ENCODE peak calls at places on chromosomes 6 and 20, in seven cellular contexts. N, S, Q, B, H, U and F are unnamed samples.

GRCh38 chr6:33116881-33117711 is 41.3 kb downstream of the HLA-DPB1 start:
- DNase-seq in N (no peak), S (no peak), Q (no peak), B (peak), H (no peak), U (no peak), F (peak)

GRCh38 chr6:150897400-150897943 is 32.0 kb downstream of the MTHFD1L start:
- DNase-seq in N (peak), S (no peak), Q (no peak), B (no peak), H (no peak), U (no peak), F (no peak)

GRCh38 chr6:135919026-135919425 is 67.5 kb downstream of the PDE7B start:
- DNase-seq in N (no peak), S (no peak), Q (no peak), B (no peak), H (no peak), U (no peak), F (no peak)

GRCh38 chr20:64277571-64278318 is 22.2 kb downstream of the PCMTD2 start:
- DNase-seq in N (no peak), S (no peak), Q (no peak), B (no peak), H (no peak), U (no peak), F (no peak)

GRCh38 chr6:2969549-2969948 is 1.8 kb downstream of the SERPINB6 start:
- DNase-seq in N (no peak), S (no peak), Q (no peak), B (no peak), H (no peak), U (no peak), F (no peak)

GRCh38 chr20:24960861-24961260 is 11.8 kb downstream of the CST7 start:
- DNase-seq in N (no peak), S (no peak), Q (no peak), B (no peak), H (no peak), U (no peak), F (no peak)

GRCh38 chr20:8454137-8454712 is 322.2 kb downstream of the PLCB1 start:
- DNase-seq in N (no peak), S (peak), Q (no peak), B (no peak), H (no peak), U (no peak), F (no peak)

GRCh38 chr6:158879180-158879579 is 60.0 kb upstream of the EZR start:
- DNase-seq in N (peak), S (no peak), Q (no peak), B (no peak), H (no peak), U (no peak), F (no peak)

GRCh38 chr6:109299695-109300564 is 82.3 kb downstream of the CD164 start:
- DNase-seq in N (no peak), S (peak), Q (no peak), B (no peak), H (no peak), U (no peak), F (no peak)

GRCh38 chr6:125940691-125941090 is 15.9 kb upstream of the HINT3 start:
- DNase-seq in N (no peak), S (no peak), Q (no peak), B (no peak), H (no peak), U (no peak), F (no peak)

GRCh38 chr6:78322068-78322845 is 545.1 kb upstream of the IRAK1BP1 start:
- DNase-seq in N (no peak), S (no peak), Q (no peak), B (no peak), H (no peak), U (no peak), F (no peak)

GRCh38 chr6:14053776-14054175 is 63.8 kb upstream of the CD83 start:
- DNase-seq in N (no peak), S (no peak), Q (no peak), B (no peak), H (no peak), U (no peak), F (no peak)

GRCh38 chr6:53264915-53265615 is 83.7 kb downstream of the ELOVL5 start:
- DNase-seq in N (no peak), S (no peak), Q (no peak), B (no peak), H (no peak), U (no peak), F (no peak)

GRCh38 chr20:43490038-43490437 is 17.5 kb upstream of the L3MBTL1 start:
- DNase-seq in N (no peak), S (no peak), Q (no peak), B (no peak), H (no peak), U (no peak), F (no peak)